ENCODE peak calls at places on chromosomes 2 and 18, in eight cellular contexts. D is choroid plexus epithelial cell, P is aorta, H is PC-3, F is BE2C, Q is right lobe of liver, E is HFF-Myc, Y is GM23338. A is an unnamed sample.

GRCh38 chr2:231926761-231927565 is 767 bp upstream of the NPPC start:
- DNase-seq in P (peak; percentile 29), E (no peak), H (peak; percentile 14), F (no peak), Y (peak; percentile 82), Q (no peak), D (peak; percentile 11), A (no peak)

GRCh38 chr18:39825485-39825884 is 2129.5 kb upstream of the PIK3C3 start:
- DNase-seq in P (no peak), H (no peak), Q (no peak), Y (no peak), E (no peak), D (peak; percentile 37), F (no peak), A (no peak)

GRCh38 chr18:67766930-67767329 is 250.4 kb upstream of the DSEL start:
- DNase-seq in F (no peak), D (peak; percentile 94), Q (no peak), E (peak; percentile 50), P (no peak), H (peak; percentile 95), Y (no peak), A (no peak)

GRCh38 chr18:12640881-12641200 is 17.1 kb downstream of the SPIRE1 start:
- DNase-seq in E (no peak), D (no peak), F (no peak), H (no peak), Y (no peak), P (no peak), Q (no peak), A (no peak)

GRCh38 chr2:120460511-120460910 is 114.6 kb downstream of the INHBB start:
- DNase-seq in E (no peak), Y (no peak), P (peak; percentile 6), D (no peak), H (no peak), F (no peak), Q (peak; percentile 24), A (no peak)

GRCh38 chr2:69735696-69736095 is 6.2 kb upstream of the ANXA4 start:
- DNase-seq in P (no peak), F (no peak), Y (no peak), E (no peak), D (no peak), Q (no peak), H (no peak), A (no peak)

GRCh38 chr2:105800036-105800755 is 55.5 kb downstream of the NCK2 start:
- DNase-seq in P (no peak), F (no peak), Y (no peak), D (peak; percentile 74), E (no peak), Q (no peak), H (no peak), A (no peak)

GRCh38 chr18:39841133-39842041 is 2113.6 kb upstream of the PIK3C3 start:
- DNase-seq in Y (peak; percentile 90), F (peak; percentile 28), P (no peak), Q (peak; percentile 56), D (peak; percentile 92), E (peak; percentile 20), H (peak; percentile 35), A (peak; percentile 39)

GRCh38 chr18:76670564-76671288 is 151.6 kb upstream of the ZNF236 start:
- DNase-seq in P (no peak), Q (no peak), F (no peak), Y (no peak), H (no peak), D (no peak), E (no peak), A (no peak)

GRCh38 chr18:394276-394996 is 106.1 kb downstream of the COLEC12 start:
- DNase-seq in D (no peak), Y (no peak), Q (no peak), P (no peak), H (no peak), E (no peak), F (no peak), A (no peak)

GRCh38 chr2:60961457-60961856 is 56.1 kb upstream of the PEX13 start:
- DNase-seq in D (peak; percentile 67), P (no peak), Q (no peak), H (peak; percentile 93), E (no peak), Y (no peak), F (no peak), A (no peak)

GRCh38 chr18:61528961-61529360 is 195.7 kb downstream of the CDH20 start:
- DNase-seq in H (no peak), Y (no peak), P (no peak), E (no peak), D (no peak), F (no peak), Q (no peak), A (no peak)

GRCh38 chr2:174967086-174967485 is 38.1 kb downstream of the CHN1 start:
- DNase-seq in F (no peak), P (no peak), Y (no peak), H (no peak), D (no peak), E (no peak), Q (no peak), A (no peak)

GRCh38 chr2:174963437-174964400 is 41.5 kb downstream of the CHN1 start:
- DNase-seq in H (no peak), F (no peak), Q (no peak), E (no peak), Y (no peak), P (no peak), D (no peak), A (no peak)

GRCh38 chr2:174964404-174964803 is 40.8 kb downstream of the CHN1 start:
- DNase-seq in E (no peak), Y (peak; percentile 87), P (no peak), F (no peak), D (no peak), Q (no peak), H (no peak), A (no peak)

GRCh38 chr2:174965992-174966789 is 39.0 kb downstream of the CHN1 start:
- DNase-seq in Y (no peak), D (peak; percentile 53), Q (no peak), P (no peak), F (no peak), E (no peak), H (peak; percentile 4), A (no peak)

DNA sequence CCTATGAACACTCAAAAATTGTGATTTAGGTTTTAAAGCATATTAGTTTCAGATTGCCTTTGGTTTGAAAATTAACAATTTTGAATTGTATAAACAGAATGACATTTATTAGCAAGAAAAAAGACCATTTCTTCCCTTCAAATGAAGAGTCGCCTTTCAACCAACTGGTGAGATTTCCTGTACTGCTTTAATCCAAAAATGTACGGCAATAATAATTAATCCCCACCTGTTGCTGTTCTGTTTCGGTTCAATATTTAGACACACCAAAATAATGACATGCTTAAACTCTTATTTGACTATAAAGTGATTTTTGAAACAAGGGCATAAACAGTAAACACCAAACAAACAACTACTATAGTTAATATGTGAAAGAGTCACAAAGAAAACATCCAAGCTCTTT is 39.6 kb downstream of the CHN1 start:
- DNase-seq in Y (no peak), D (no peak), H (no peak), E (no peak), P (no peak), Q (no peak), F (no peak), A (no peak)
- H3K4me3 ChIP-seq in Y (no peak overlapping the region), D (no peak overlapping the region), H (no peak overlapping the region), E (no peak overlapping the region), P (no peak overlapping the region), Q (no peak overlapping the region), F (no peak overlapping the region), A (no peak overlapping the region)

DNA sequence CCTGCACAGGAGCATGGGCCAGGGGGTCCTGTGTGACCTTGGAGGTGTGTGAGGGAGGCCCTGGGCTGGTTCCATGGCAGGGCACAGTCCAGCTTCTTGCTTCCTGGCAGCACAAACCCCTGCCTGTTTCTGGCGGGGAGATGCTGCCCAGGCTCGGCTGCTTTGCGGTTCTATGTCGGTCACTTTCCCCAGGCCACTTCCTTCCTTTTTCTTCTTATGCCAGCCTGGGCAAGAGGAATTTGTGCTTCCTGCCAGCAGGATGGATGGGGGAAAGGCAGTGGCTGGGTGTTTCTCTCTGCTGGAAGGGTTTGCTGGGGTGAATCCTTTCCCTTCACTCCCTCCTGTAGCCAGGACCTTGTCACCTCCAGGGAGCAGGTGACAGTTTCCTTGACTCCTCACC is 24.3 kb downstream of the ASAP2 start:
- DNase-seq in P (peak; percentile 74), F (no peak), D (no peak), E (no peak), Y (no peak), Q (no peak), H (no peak), A (no peak)
- H3K4me3 ChIP-seq in P (no peak overlapping the region), F (no peak overlapping the region), D (no peak overlapping the region), E (no peak overlapping the region), Y (no peak overlapping the region), Q (no peak overlapping the region), H (no peak overlapping the region), A (no peak overlapping the region)

GRCh38 chr2:9256570-9257043 is 50.0 kb downstream of the ASAP2 start:
- DNase-seq in H (no peak), Y (no peak), F (no peak), P (no peak), D (no peak), E (no peak), Q (no peak), A (no peak)

GRCh38 chr2:9258501-9258900 is 51.9 kb downstream of the ASAP2 start:
- DNase-seq in D (peak; percentile 77), Y (no peak), Q (no peak), P (peak; percentile 33), E (no peak), F (no peak), H (no peak), A (no peak)

GRCh38 chr2:9261231-9261883 is 54.7 kb downstream of the ASAP2 start:
- DNase-seq in D (peak; percentile 58), Y (no peak), H (no peak), P (peak; percentile 74), E (no peak), Q (no peak), F (no peak), A (no peak)

GRCh38 chr2:9260411-9261037 is 53.9 kb downstream of the ASAP2 start:
- DNase-seq in F (no peak), Q (no peak), P (no peak), H (no peak), D (no peak), Y (no peak), E (no peak), A (no peak)

GRCh38 chr2:9258953-9259399 is 52.4 kb downstream of the ASAP2 start:
- DNase-seq in F (no peak), E (no peak), D (peak; percentile 43), H (no peak), Q (no peak), P (peak; percentile 84), Y (no peak), A (peak; percentile 61)
- H3K4me3 ChIP-seq in F (no peak overlapping the region), E (no peak overlapping the region), D (peak overlapping the region; percentile 35), H (no peak overlapping the region), Q (no peak overlapping the region), P (no peak overlapping the region), Y (no peak overlapping the region), A (no peak overlapping the region)

DNA sequence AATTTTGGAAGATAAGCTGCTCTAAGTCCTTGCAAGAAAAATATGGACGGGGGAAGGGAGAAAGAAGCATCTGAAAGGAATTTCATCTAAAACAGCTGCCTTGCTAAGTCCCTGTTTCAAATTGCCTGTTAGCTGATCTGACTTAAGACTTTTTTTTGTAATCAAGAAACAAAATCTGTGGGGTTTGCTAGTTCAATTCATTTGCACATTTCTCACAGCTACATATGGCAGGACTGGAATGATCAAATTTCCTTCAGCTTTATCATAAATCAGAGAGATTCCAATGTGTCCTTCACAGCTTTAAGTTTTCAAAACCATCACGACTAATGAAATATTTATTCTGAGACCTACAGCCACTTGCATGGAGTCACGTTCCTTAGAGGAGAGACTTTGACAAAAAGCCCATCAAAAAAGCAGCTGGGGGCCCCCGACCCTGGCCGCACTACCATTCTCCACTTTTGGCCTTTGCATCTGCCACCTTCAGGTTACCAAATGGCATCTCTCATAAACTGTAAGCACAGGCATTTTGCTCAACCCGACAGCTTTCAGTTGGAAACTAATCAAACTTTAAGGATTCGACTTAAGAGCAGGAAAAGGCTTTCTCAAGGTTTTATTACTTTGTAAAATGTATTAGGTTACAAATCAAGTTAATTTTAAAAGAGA is 100.2 kb upstream of the RND3 start:
- DNase-seq in D (peak; percentile 75), H (no peak), Y (peak; percentile 13), E (peak; percentile 52), P (no peak), F (no peak), Q (no peak), A (no peak)
- H3K4me3 ChIP-seq in D (no peak overlapping the region), H (no peak overlapping the region), Y (no peak overlapping the region), E (no peak overlapping the region), P (no peak overlapping the region), F (no peak overlapping the region), Q (no peak overlapping the region), A (no peak overlapping the region)

A was measured in psoas muscle.